ENCODE peak calls at places on chromosomes 5 and 9, in eight cellular contexts. A is effector memory CD4-positive, alpha-beta T cell; L is cardiac muscle cell; Z is K562; O is fibroblast of lung; P is left lung; E is aorta; F is SJCRH30. J is an unnamed sample. For H3K4me1 and H3K27me3, the result is how much of the 10 kb centered on the place peaks cover.

GRCh38 chr5:120779674-120780073 is 315.6 kb downstream of the PRR16 start:
- DNase-seq in O (peak), F (no peak), P (no peak), L (no peak), A (no peak), E (no peak), Z (no peak), J (no peak)

GRCh38 chr5:65802820-65803219 is 80.8 kb downstream of the NLN start:
- DNase-seq in A (no peak), L (no peak), F (no peak), E (no peak), O (no peak), Z (no peak), P (no peak), J (no peak)

GRCh38 chr9:93898502-93899426 is 56.4 kb downstream of the BARX1 start:
- DNase-seq in O (no peak), L (no peak), F (peak), A (no peak), P (no peak), Z (no peak), E (peak), J (no peak)

GRCh38 chr5:72556351-72557146 is 49.3 kb upstream of the ZNF366 start:
- DNase-seq in E (peak), A (no peak), F (peak), Z (no peak), L (peak), O (peak), P (peak), J (peak)

GRCh38 chr5:79109527-79110492 is 1.8 kb upstream of the BHMT start:
- DNase-seq in L (peak), Z (peak), P (no peak), O (no peak), E (no peak), A (no peak), F (no peak), J (peak)

GRCh38 chr5:95961617-95962474 is at the start of gene ELL2:
- DNase-seq in E (peak), F (peak), Z (peak), A (peak), O (peak), L (peak), P (peak), J (peak)

GRCh38 chr5:172505403-172505759 is 51.1 kb upstream of the SH3PXD2B start:
- DNase-seq in P (peak), O (no peak), F (no peak), L (no peak), A (no peak), E (peak), Z (no peak), J (no peak)

GRCh38 chr9:112169368-112169767 is 5.7 kb downstream of the SUSD1 start:
- DNase-seq in F (no peak), O (no peak), A (no peak), E (no peak), Z (no peak), P (no peak), L (no peak), J (no peak)

GRCh38 chr9:7467186-7467585 is 332.4 kb downstream of the DMAC1 start:
- DNase-seq in P (no peak), A (no peak), L (no peak), E (no peak), Z (no peak), F (no peak), O (no peak), J (no peak)

GRCh38 chr9:14908221-14909206 is 1.7 kb downstream of the FREM1 start:
- DNase-seq in P (no peak), L (peak), A (no peak), Z (no peak), E (no peak), F (no peak), O (no peak), J (no peak)

GRCh38 chr5:2797981-2798380 is 46.5 kb upstream of the IRX2 start:
- DNase-seq in E (no peak), A (no peak), O (peak), P (no peak), L (no peak), F (no peak), Z (no peak), J (no peak)

GRCh38 chr5:176542596-176543427 is 5.6 kb upstream of the RNF44 start:
- DNase-seq in F (no peak), Z (peak), L (peak), A (peak), E (no peak), O (peak), P (no peak), J (no peak)

GRCh38 chr5:54446169-54446786 is 9.2 kb upstream of the HSPB3 start:
- DNase-seq in F (peak), Z (no peak), A (no peak), L (no peak), O (no peak), P (no peak), E (no peak), J (no peak)

GRCh38 chr9:124285903-124286291 is 28.1 kb downstream of the NEK6 start:
- DNase-seq in F (peak), O (peak), E (peak), A (no peak), P (peak), L (no peak), Z (peak), J (peak)

GRCh38 chr9:124286292-124286931 is 28.7 kb downstream of the NEK6 start:
- DNase-seq in F (no peak), L (no peak), A (no peak), E (no peak), P (peak), Z (no peak), O (peak), J (no peak)

GRCh38 chr9:124284237-124284831 is 26.6 kb downstream of the NEK6 start:
- DNase-seq in Z (no peak), L (no peak), F (peak), O (peak), A (no peak), P (no peak), E (no peak), J (peak)

GRCh38 chr9:124285490-124285889 is 27.7 kb downstream of the NEK6 start:
- DNase-seq in F (no peak), L (no peak), P (no peak), A (no peak), E (no peak), O (no peak), Z (peak), J (no peak)

GRCh38 chr9:124284940-124285441 is 27.2 kb downstream of the NEK6 start:
- DNase-seq in L (no peak), A (no peak), F (no peak), Z (no peak), P (no peak), E (no peak), O (peak), J (peak)
- H3K4me1 ChIP-seq in L (under half), A (under half), F (under half), Z (under half), P (half or more), E (under half), O (half or more), J (under half)

GRCh38 chr5:132369012-132369470 is 469 bp upstream of the SLC22A5 start:
- DNase-seq in F (no peak), Z (no peak), A (no peak), L (no peak), O (no peak), P (no peak), E (no peak), J (no peak)

GRCh38 chr5:132370241-132370820 is 821 bp downstream of the SLC22A5 start:
- DNase-seq in E (no peak), F (no peak), A (no peak), Z (peak), O (no peak), L (no peak), P (peak), J (peak)

GRCh38 chr5:132372122-132372521 is 2.6 kb downstream of the SLC22A5 start:
- DNase-seq in Z (peak), F (no peak), A (no peak), O (no peak), P (no peak), L (no peak), E (no peak), J (no peak)

GRCh38 chr5:132371603-132371994 is 2.1 kb downstream of the SLC22A5 start:
- DNase-seq in P (no peak), E (no peak), L (no peak), O (no peak), Z (no peak), F (no peak), A (no peak), J (no peak)

GRCh38 chr5:132369471-132370240 is at the start of gene SLC22A5:
- DNase-seq in Z (peak), E (peak), L (peak), P (peak), A (peak), O (peak), F (peak), J (peak)
- H3K27ac ChIP-seq in Z (peak), E (peak), L (peak), P (peak), A (peak), O (peak), F (no peak), J (peak)

GRCh38 chr9:135129137-135129695 is 41.7 kb downstream of the OLFM1 start:
- DNase-seq in F (no peak), Z (no peak), L (no peak), A (no peak), P (no peak), E (no peak), O (no peak), J (no peak)
- H3K27me3 ChIP-seq in F (under half), Z (half or more), L (under half), A (under half), P (under half), E (under half), O (under half), J (under half)

DNA sequence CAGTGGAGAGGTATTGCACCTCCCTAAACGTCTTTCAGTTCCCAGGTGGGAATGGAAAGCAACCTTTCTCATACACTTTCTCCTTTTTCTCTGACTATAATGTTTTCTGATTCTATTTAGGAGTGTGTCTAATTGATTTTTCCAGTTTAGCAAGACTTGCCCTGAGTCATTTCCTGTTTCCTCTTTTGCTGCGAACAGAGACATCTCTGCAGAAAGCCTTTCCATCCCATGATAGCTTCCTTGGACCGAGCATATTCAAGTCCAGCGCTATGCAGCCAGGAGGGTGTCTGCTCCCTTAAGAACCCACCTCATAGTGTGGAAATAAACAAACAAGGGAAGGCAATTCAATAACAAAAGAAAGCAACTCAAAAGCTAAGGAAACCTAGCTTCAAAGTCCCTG is 60.0 kb upstream of the CDH6 start:
- DNase-seq in P (no peak), F (peak), E (no peak), Z (no peak), A (no peak), L (no peak), O (peak), J (no peak)
- H3K4me1 ChIP-seq in P (under half), F (under half), E (under half), Z (under half), A (under half), L (under half), O (under half), J (under half)

GRCh38 chr9:128895556-128895955 is 13.6 kb downstream of the LRRC8A start:
- DNase-seq in L (no peak), F (no peak), O (no peak), Z (no peak), P (no peak), E (no peak), A (no peak), J (peak)
- H3K27ac ChIP-seq in L (no peak), F (no peak), O (no peak), Z (no peak), P (no peak), E (no peak), A (peak), J (no peak)

GRCh38 chr9:137163101-137163661 is 6.7 kb downstream of the LRRC26 start:
- DNase-seq in O (no peak), E (no peak), P (no peak), F (no peak), Z (peak), A (no peak), L (peak), J (no peak)

GRCh38 chr9:137163805-137164204 is 6.0 kb downstream of the LRRC26 start:
- DNase-seq in O (no peak), F (no peak), Z (no peak), E (no peak), A (no peak), P (no peak), L (no peak), J (no peak)

GRCh38 chr9:137160716-137161557 is 8.9 kb downstream of the LRRC26 start:
- DNase-seq in P (no peak), O (no peak), A (no peak), F (no peak), E (no peak), Z (no peak), L (no peak), J (peak)

GRCh38 chr9:137161558-137162483 is 8.0 kb downstream of the LRRC26 start:
- DNase-seq in A (no peak), F (no peak), E (no peak), P (no peak), L (no peak), O (no peak), Z (peak), J (no peak)

GRCh38 chr9:137162505-137163100 is 7.2 kb downstream of the LRRC26 start:
- DNase-seq in O (no peak), P (no peak), E (no peak), A (no peak), Z (no peak), F (no peak), L (peak), J (no peak)
- H3K27me3 ChIP-seq in O (under half), P (half or more), E (under half), A (half or more), Z (under half), F (under half), L (half or more), J (under half)

J was measured in right cardiac atrium.